ENCODE peak calls at places on chromosome 19, in five cellular contexts. One of them, this sample, is unnamed.

GRCh38 chr19:47427241-47428176 is 8.2 kb upstream of the MEIS3 start:
- DNase-seq in GM12878: no peak
- DNase-seq in NT2/D1: peak; percentile 67
- DNase-seq in HepG2: peak; percentile 33
- DNase-seq in H1: peak; percentile 78
- DNase-seq in this sample: peak; percentile 75

GRCh38 chr19:10104665-10105221 is 1.4 kb upstream of the PPAN start:
- DNase-seq in NT2/D1: no peak
- DNase-seq in HepG2: no peak
- DNase-seq in GM12878: peak; percentile 100
- DNase-seq in H1: no peak
- DNase-seq in this sample: no peak

GRCh38 chr19:48533770-48534169 is 18.2 kb upstream of the SULT2B1 start:
- DNase-seq in NT2/D1: no peak
- DNase-seq in GM12878: no peak
- DNase-seq in H1: no peak
- DNase-seq in HepG2: peak; percentile 44
- DNase-seq in this sample: no peak

GRCh38 chr19:31626941-31627340 is 277.7 kb upstream of the TSHZ3 start:
- DNase-seq in H1: no peak
- DNase-seq in HepG2: no peak
- DNase-seq in GM12878: no peak
- DNase-seq in NT2/D1: no peak
- DNase-seq in this sample: no peak

GRCh38 chr19:43412441-43412840 is 2.2 kb upstream of the TEX101 start:
- DNase-seq in NT2/D1: no peak
- DNase-seq in HepG2: no peak
- DNase-seq in GM12878: no peak
- DNase-seq in H1: no peak
- DNase-seq in this sample: no peak

GRCh38 chr19:51687791-51688664 is 5.1 kb upstream of the SPACA6 start:
- DNase-seq in HepG2: no peak
- DNase-seq in GM12878: no peak
- DNase-seq in H1: no peak
- DNase-seq in NT2/D1: no peak
- DNase-seq in this sample: no peak

GRCh38 chr19:42850981-42851717 is 28.4 kb downstream of the PSG1 start:
- DNase-seq in NT2/D1: no peak
- DNase-seq in GM12878: no peak
- DNase-seq in H1: no peak
- DNase-seq in HepG2: peak; percentile 15
- DNase-seq in this sample: no peak

GRCh38 chr19:49875801-49876421 is 1.2 kb downstream of the AKT1S1 start:
- DNase-seq in HepG2: peak; percentile 51
- DNase-seq in NT2/D1: no peak
- DNase-seq in H1: no peak
- DNase-seq in GM12878: no peak
- DNase-seq in this sample: peak; percentile 57

GRCh38 chr19:54790711-54791110 is 12.7 kb upstream of the KIR2DL4 start:
- DNase-seq in GM12878: no peak
- DNase-seq in NT2/D1: no peak
- DNase-seq in HepG2: no peak
- DNase-seq in H1: no peak
- DNase-seq in this sample: no peak

GRCh38 chr19:48023011-48023410 is 20.9 kb downstream of the CABP5 start:
- DNase-seq in NT2/D1: no peak
- DNase-seq in GM12878: no peak
- DNase-seq in H1: no peak
- DNase-seq in HepG2: no peak
- DNase-seq in this sample: no peak

GRCh38 chr19:12834418-12834943 is at the start of gene RTBDN:
- DNase-seq in NT2/D1: no peak
- DNase-seq in H1: no peak
- DNase-seq in HepG2: no peak
- DNase-seq in GM12878: no peak
- DNase-seq in this sample: no peak

GRCh38 chr19:27705896-27706295 is 1507.1 kb downstream of the UQCRFS1 start:
- DNase-seq in H1: no peak
- DNase-seq in HepG2: no peak
- DNase-seq in NT2/D1: no peak
- DNase-seq in GM12878: no peak
- DNase-seq in this sample: no peak

GRCh38 chr19:2969104-2969504 is 8.3 kb upstream of the TLE6 start:
- DNase-seq in NT2/D1: no peak
- DNase-seq in GM12878: no peak
- DNase-seq in HepG2: no peak
- DNase-seq in H1: no peak
- DNase-seq in this sample: no peak

GRCh38 chr19:2266183-2266993 is 10.2 kb upstream of the JSRP1 start:
- DNase-seq in HepG2: peak; percentile 58
- DNase-seq in GM12878: peak; percentile 54
- DNase-seq in H1: no peak
- DNase-seq in NT2/D1: no peak
- DNase-seq in this sample: no peak

GRCh38 chr19:17243340-17243853 is 2.3 kb downstream of the NR2F6 start:
- DNase-seq in NT2/D1: no peak
- DNase-seq in GM12878: no peak
- DNase-seq in H1: no peak
- DNase-seq in HepG2: peak; percentile 43
- DNase-seq in this sample: no peak

GRCh38 chr19:17348700-17349099 is 11.3 kb downstream of the GTPBP3 start:
- DNase-seq in NT2/D1: no peak
- DNase-seq in HepG2: peak; percentile 42
- DNase-seq in GM12878: no peak
- DNase-seq in H1: peak; percentile 75
- DNase-seq in this sample: peak; percentile 27

GRCh38 chr19:17411801-17412200 is 6.4 kb upstream of the BST2 start:
- DNase-seq in GM12878: no peak
- DNase-seq in NT2/D1: no peak
- DNase-seq in H1: no peak
- DNase-seq in HepG2: no peak
- DNase-seq in this sample: no peak

GRCh38 chr19:53102186-53102585 is 1.0 kb downstream of the ZNF160 start:
- DNase-seq in GM12878: no peak
- DNase-seq in NT2/D1: no peak
- DNase-seq in H1: no peak
- DNase-seq in HepG2: no peak
- DNase-seq in this sample: no peak

GRCh38 chr19:18401580-18402112 is 4.2 kb upstream of the LRRC25 start:
- DNase-seq in GM12878: no peak
- DNase-seq in H1: no peak
- DNase-seq in NT2/D1: peak; percentile 58
- DNase-seq in HepG2: peak; percentile 76
- DNase-seq in this sample: peak; percentile 40

GRCh38 chr19:47529018-47529742 is 14.3 kb upstream of the NAPA start:
- DNase-seq in HepG2: no peak
- DNase-seq in GM12878: no peak
- DNase-seq in NT2/D1: no peak
- DNase-seq in H1: no peak
- DNase-seq in this sample: no peak

GRCh38 chr19:4357095-4357797 is 13.9 kb downstream of the MPND start:
- DNase-seq in HepG2: no peak
- DNase-seq in H1: no peak
- DNase-seq in NT2/D1: no peak
- DNase-seq in GM12878: no peak
- DNase-seq in this sample: no peak

GRCh38 chr19:29667941-29668340 is 2.7 kb downstream of the PLEKHF1 start:
- DNase-seq in H1: no peak
- DNase-seq in HepG2: no peak
- DNase-seq in GM12878: no peak
- DNase-seq in NT2/D1: no peak
- DNase-seq in this sample: no peak

GRCh38 chr19:18908917-18909619 is 10.1 kb downstream of the COPE start:
- DNase-seq in GM12878: no peak
- DNase-seq in NT2/D1: no peak
- DNase-seq in HepG2: no peak
- DNase-seq in H1: no peak
- DNase-seq in this sample: no peak

GRCh38 chr19:6514926-6515325 is 12.8 kb upstream of the TUBB4A start:
- DNase-seq in NT2/D1: no peak
- DNase-seq in GM12878: no peak
- DNase-seq in H1: no peak
- DNase-seq in HepG2: no peak
- DNase-seq in this sample: no peak

GRCh38 chr19:5035105-5035761 is 66.3 kb downstream of the KDM4B start:
- DNase-seq in GM12878: no peak
- DNase-seq in H1: no peak
- DNase-seq in HepG2: no peak
- DNase-seq in NT2/D1: no peak
- DNase-seq in this sample: no peak

GRCh38 chr19:46890423-46891170 is 29.8 kb downstream of the ARHGAP35 start:
- DNase-seq in H1: no peak
- DNase-seq in HepG2: peak; percentile 99
- DNase-seq in GM12878: no peak
- DNase-seq in NT2/D1: no peak
- DNase-seq in this sample: no peak

GRCh38 chr19:18674616-18675015 is 8.9 kb upstream of the CRTC1 start:
- DNase-seq in NT2/D1: no peak
- DNase-seq in GM12878: no peak
- DNase-seq in H1: no peak
- DNase-seq in HepG2: no peak
- DNase-seq in this sample: no peak

GRCh38 chr19:17078038-17078919 is 2.7 kb downstream of the MYO9B start:
- DNase-seq in GM12878: no peak
- DNase-seq in NT2/D1: no peak
- DNase-seq in H1: no peak
- DNase-seq in HepG2: no peak
- DNase-seq in this sample: no peak

GRCh38 chr19:46147791-46148288 is at the start of gene IGFL2:
- DNase-seq in H1: no peak
- DNase-seq in HepG2: no peak
- DNase-seq in GM12878: no peak
- DNase-seq in NT2/D1: no peak
- DNase-seq in this sample: no peak

GRCh38 chr19:20969898-20970297 is 46.8 kb downstream of the ZNF85 start:
- DNase-seq in H1: no peak
- DNase-seq in GM12878: no peak
- DNase-seq in NT2/D1: no peak
- DNase-seq in HepG2: no peak
- DNase-seq in this sample: no peak

GRCh38 chr19:8566855-8567254 is 10.4 kb downstream of the MYO1F start:
- DNase-seq in HepG2: no peak
- DNase-seq in H1: no peak
- DNase-seq in GM12878: no peak
- DNase-seq in NT2/D1: no peak
- DNase-seq in this sample: no peak

GRCh38 chr19:10006335-10006708 is 4.0 kb downstream of the COL5A3 start:
- DNase-seq in NT2/D1: no peak
- DNase-seq in H1: no peak
- DNase-seq in GM12878: no peak
- DNase-seq in HepG2: no peak
- DNase-seq in this sample: no peak

GRCh38 chr19:49453757-49454248 is 778 bp downstream of the ALDH16A1 start:
- DNase-seq in H1: no peak
- DNase-seq in GM12878: no peak
- DNase-seq in HepG2: no peak
- DNase-seq in NT2/D1: no peak
- DNase-seq in this sample: no peak

GRCh38 chr19:15191982-15192381 is 8.8 kb downstream of the NOTCH3 start:
- DNase-seq in GM12878: no peak
- DNase-seq in H1: no peak
- DNase-seq in NT2/D1: no peak
- DNase-seq in HepG2: no peak
- DNase-seq in this sample: no peak
- TF ChIP-seq SUZ12 in GM12878: no peak
- TF ChIP-seq SUZ12 in H1: no peak
- TF ChIP-seq SUZ12 in NT2/D1: no peak
- TF ChIP-seq SUZ12 in HepG2: no peak
- TF ChIP-seq SUZ12 in this sample: no peak

DNA sequence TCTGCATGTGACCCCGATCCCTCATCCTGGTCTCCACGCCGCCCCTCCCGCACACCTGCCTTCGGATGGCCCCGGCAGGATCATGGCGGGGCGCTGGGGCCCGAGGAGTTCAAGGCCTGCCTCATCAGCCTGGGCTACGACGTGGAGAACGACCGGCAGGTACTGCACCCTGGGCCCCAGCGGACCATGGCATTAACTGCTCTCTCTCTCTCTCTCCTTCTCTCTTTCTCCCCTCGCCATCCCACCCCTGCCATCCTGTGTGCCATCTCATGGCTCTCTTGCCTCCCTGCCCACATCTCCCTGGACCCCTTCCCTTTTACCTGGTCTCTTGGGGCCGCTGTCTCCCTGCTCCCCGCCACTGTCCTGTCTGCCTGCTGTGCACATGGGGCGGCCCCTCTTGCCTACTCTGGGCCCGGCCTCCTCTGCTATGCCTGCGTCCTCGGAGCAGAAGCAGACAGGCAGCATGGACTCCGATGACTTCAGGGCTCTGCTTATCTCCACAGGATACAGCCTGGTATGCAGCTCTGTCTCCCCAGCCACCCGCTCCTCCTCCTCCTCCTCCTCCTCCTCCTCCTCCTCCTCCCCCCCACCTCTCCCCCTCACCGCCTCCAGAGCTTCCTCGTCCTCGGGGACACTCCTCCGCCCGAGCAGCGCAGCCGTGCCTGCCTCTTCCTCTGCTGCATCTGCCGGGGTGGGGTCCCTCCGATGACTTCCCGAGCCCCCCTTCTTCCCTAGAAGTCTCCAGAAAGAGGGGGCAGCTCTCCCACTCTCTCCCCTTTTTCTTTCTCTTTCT is 16.2 kb downstream of the CAPN12 start:
- DNase-seq in NT2/D1: no peak
- DNase-seq in GM12878: no peak
- DNase-seq in HepG2: no peak
- DNase-seq in H1: no peak
- DNase-seq in this sample: no peak
- TF ChIP-seq SUZ12 in NT2/D1: no peak
- TF ChIP-seq SUZ12 in GM12878: no peak
- TF ChIP-seq SUZ12 in HepG2: no peak
- TF ChIP-seq SUZ12 in H1: no peak
- TF ChIP-seq SUZ12 in this sample: no peak

GRCh38 chr19:44841255-44841654 is 4.8 kb upstream of the NECTIN2 start:
- DNase-seq in GM12878: no peak
- DNase-seq in HepG2: no peak
- DNase-seq in NT2/D1: no peak
- DNase-seq in H1: no peak
- DNase-seq in this sample: no peak
- TF ChIP-seq SUZ12 in GM12878: no peak
- TF ChIP-seq SUZ12 in HepG2: no peak
- TF ChIP-seq SUZ12 in NT2/D1: no peak
- TF ChIP-seq SUZ12 in H1: no peak
- TF ChIP-seq SUZ12 in this sample: no peak

GRCh38 chr19:787551-787950 is 9.7 kb upstream of the PTBP1 start:
- DNase-seq in H1: no peak
- DNase-seq in NT2/D1: no peak
- DNase-seq in GM12878: no peak
- DNase-seq in HepG2: no peak
- DNase-seq in this sample: no peak

GRCh38 chr19:790971-791604 is 6.2 kb upstream of the PTBP1 start:
- DNase-seq in H1: no peak
- DNase-seq in GM12878: no peak
- DNase-seq in NT2/D1: no peak
- DNase-seq in HepG2: no peak
- DNase-seq in this sample: no peak

GRCh38 chr19:789473-790052 is 7.7 kb upstream of the PTBP1 start:
- DNase-seq in H1: no peak
- DNase-seq in HepG2: peak; percentile 58
- DNase-seq in GM12878: no peak
- DNase-seq in NT2/D1: no peak
- DNase-seq in this sample: no peak

GRCh38 chr19:791605-792360 is 5.5 kb upstream of the PTBP1 start:
- DNase-seq in H1: no peak
- DNase-seq in NT2/D1: no peak
- DNase-seq in GM12878: no peak
- DNase-seq in HepG2: no peak
- DNase-seq in this sample: no peak

GRCh38 chr19:788821-789472 is 8.3 kb upstream of the PTBP1 start:
- DNase-seq in GM12878: no peak
- DNase-seq in HepG2: peak; percentile 52
- DNase-seq in NT2/D1: no peak
- DNase-seq in H1: no peak
- DNase-seq in this sample: no peak
- TF ChIP-seq SUZ12 in GM12878: no peak
- TF ChIP-seq SUZ12 in HepG2: no peak
- TF ChIP-seq SUZ12 in NT2/D1: no peak
- TF ChIP-seq SUZ12 in H1: no peak
- TF ChIP-seq SUZ12 in this sample: no peak

This sample was measured in HEK293T.